ENCODE peak calls at places on chromosomes 16 and 17, in seven cellular contexts. S is lower leg skin, K is mesothelial cell of epicardium, N is putamen, X is T follicular helper cell, Z is left ventricle myocardium superior, D is hippocampal formation. G is an unnamed sample.

GRCh38 chr16:50400967-50401348 is 32.2 kb upstream of the BRD7 start:
- DNase-seq in S (peak; percentile 11), K (no peak), N (no peak), X (no peak), Z (no peak), D (no peak), G (no peak)

GRCh38 chr17:28399808-28400207 is 6.2 kb downstream of the SLC46A1 start:
- DNase-seq in S (no peak), K (no peak), N (no peak), X (no peak), Z (no peak), D (no peak), G (no peak)

GRCh38 chr16:61887903-61888302 is 148.3 kb downstream of the CDH8 start:
- DNase-seq in S (peak; percentile 15), K (no peak), N (no peak), X (no peak), Z (no peak), D (peak; percentile 12), G (no peak)

GRCh38 chr17:75514299-75515228 is 773 bp downstream of the CASKIN2 start:
- DNase-seq in S (no peak), K (peak; percentile 57), N (no peak), X (no peak), Z (peak; percentile 56), D (no peak), G (no peak)

GRCh38 chr16:1342526-1343427 is 8.9 kb downstream of the TSR3 start:
- DNase-seq in S (peak; percentile 92), K (peak; percentile 91), N (peak; percentile 71), X (peak; percentile 97), Z (peak; percentile 93), D (peak; percentile 75), G (no peak)

GRCh38 chr16:86761117-86761971 is 183.0 kb downstream of the FOXL1 start:
- DNase-seq in S (no peak), K (peak; percentile 86), N (peak; percentile 51), X (peak; percentile 4), Z (peak; percentile 79), D (no peak), G (peak; percentile 40)

GRCh38 chr17:3222505-3222904 is 15.0 kb downstream of the OR1A1 start:
- DNase-seq in S (no peak), K (no peak), N (no peak), X (no peak), Z (no peak), D (no peak), G (no peak)

GRCh38 chr17:29933379-29933778 is 3.4 kb upstream of the SSH2 start:
- DNase-seq in S (no peak), K (no peak), N (no peak), X (no peak), Z (no peak), D (peak; percentile 30), G (no peak)

GRCh38 chr16:4767872-4768548 is 1.0 kb upstream of the ZNF500 start:
- DNase-seq in S (peak; percentile 42), K (no peak), N (no peak), X (no peak), Z (no peak), D (no peak), G (no peak)

GRCh38 chr17:27338536-27338985 is 44.6 kb downstream of the WSB1 start:
- DNase-seq in S (no peak), K (no peak), N (no peak), X (no peak), Z (no peak), D (no peak), G (no peak)

GRCh38 chr16:11706180-11706742 is 36.4 kb downstream of the TXNDC11 start:
- DNase-seq in S (no peak), K (no peak), N (no peak), X (no peak), Z (peak; percentile 51), D (no peak), G (no peak)

GRCh38 chr17:11853321-11854151 is 143.7 kb downstream of the ZNF18 start:
- DNase-seq in S (peak; percentile 20), K (no peak), N (peak; percentile 78), X (no peak), Z (no peak), D (peak; percentile 78), G (no peak)

GRCh38 chr17:50837980-50838954 is 2.9 kb downstream of the WFIKKN2 start:
- DNase-seq in S (no peak), K (no peak), N (peak; percentile 76), X (no peak), Z (no peak), D (peak; percentile 69), G (no peak)

GRCh38 chr17:2980904-2981246 is 82.5 kb downstream of the OR1D5 start:
- DNase-seq in S (no peak), K (peak; percentile 19), N (no peak), X (no peak), Z (no peak), D (no peak), G (no peak)

GRCh38 chr16:27712251-27712711 is 162.3 kb downstream of the KATNIP start:
- DNase-seq in S (no peak), K (no peak), N (peak; percentile 84), X (no peak), Z (no peak), D (peak; percentile 81), G (no peak)

GRCh38 chr17:31462261-31462660 is 70.8 kb downstream of the RAB11FIP4 start:
- DNase-seq in S (no peak), K (no peak), N (no peak), X (no peak), Z (no peak), D (no peak), G (no peak)

GRCh38 chr16:17696696-17697095 is 225.9 kb upstream of the XYLT1 start:
- DNase-seq in S (no peak), K (no peak), N (no peak), X (no peak), Z (no peak), D (no peak), G (no peak)

GRCh38 chr16:3094289-3095027 is 4.6 kb downstream of the ZSCAN10 start:
- DNase-seq in S (no peak), K (no peak), N (no peak), X (peak; percentile 43), Z (no peak), D (no peak), G (no peak)

GRCh38 chr17:20922128-20922670 is 120.6 kb downstream of the USP22 start:
- DNase-seq in S (no peak), K (no peak), N (no peak), X (no peak), Z (peak; percentile 53), D (no peak), G (no peak)

GRCh38 chr16:20303012-20303411 is 24.3 kb downstream of the GP2 start:
- DNase-seq in S (no peak), K (no peak), N (no peak), X (no peak), Z (no peak), D (no peak), G (no peak)

GRCh38 chr16:76970745-76971099 is 220.3 kb upstream of the MON1B start:
- DNase-seq in S (no peak), K (no peak), N (no peak), X (no peak), Z (no peak), D (no peak), G (no peak)

GRCh38 chr17:57633236-57633635 is 111.9 kb downstream of the CCDC182 start:
- DNase-seq in S (no peak), K (no peak), N (no peak), X (no peak), Z (no peak), D (no peak), G (no peak)